ENCODE peak calls at places on chromosomes 12 and 14, in eight cellular contexts. F, G, N, X, E, R, D and S are unnamed samples. For H3K4me1, the result is how much of the 10 kb centered on the place peaks cover.

GRCh38 chr14:77195766-77196165 is 14.2 kb downstream of the TMEM63C start:
- DNase-seq in R (no peak), N (no peak), X (no peak), G (no peak), D (no peak), F (no peak), E (no peak), S (no peak)

GRCh38 chr12:52749827-52750226 is 27.3 kb downstream of the KRT76 start:
- DNase-seq in N (no peak), D (no peak), X (no peak), G (no peak), E (no peak), R (no peak), F (no peak), S (no peak)

GRCh38 chr14:63200767-63201166 is 3.5 kb upstream of the RHOJ start:
- DNase-seq in D (no peak), X (no peak), R (no peak), G (no peak), F (no peak), N (no peak), E (no peak), S (no peak)

GRCh38 chr14:68685419-68686211 is 107.3 kb downstream of the ZFP36L1 start:
- DNase-seq in N (peak), R (no peak), X (peak), G (no peak), F (no peak), E (peak), D (peak), S (no peak)

GRCh38 chr14:54652188-54652889 is 85.4 kb downstream of the SAMD4A start:
- DNase-seq in G (peak), X (peak), D (peak), F (peak), R (peak), E (peak), N (no peak), S (peak)

GRCh38 chr14:97638864-97639263 is 841.7 kb downstream of the VRK1 start:
- DNase-seq in D (no peak), G (no peak), R (no peak), E (no peak), X (no peak), F (no peak), N (no peak), S (no peak)

GRCh38 chr14:53226553-53226952 is 73.4 kb upstream of the DDHD1 start:
- DNase-seq in E (no peak), X (peak), G (no peak), N (no peak), D (no peak), R (no peak), F (peak), S (no peak)

GRCh38 chr12:31037028-31037427 is 36.6 kb upstream of the DDX11 start:
- DNase-seq in G (no peak), R (no peak), X (no peak), N (no peak), E (no peak), D (no peak), F (no peak), S (no peak)

GRCh38 chr12:56596815-56597214 is 33.3 kb downstream of the BAZ2A start:
- DNase-seq in N (no peak), D (no peak), G (no peak), X (no peak), R (no peak), E (no peak), F (no peak), S (no peak)

GRCh38 chr14:81336009-81336408 is 64.1 kb downstream of the STON2 start:
- DNase-seq in N (no peak), D (no peak), R (no peak), F (no peak), X (no peak), E (no peak), G (no peak), S (no peak)

GRCh38 chr14:58315606-58316005 is 17.3 kb downstream of the ARID4A start:
- DNase-seq in X (no peak), D (no peak), E (no peak), N (no peak), R (no peak), F (no peak), G (no peak), S (no peak)

GRCh38 chr14:69543341-69544249 is 31.1 kb downstream of the CCDC177 start:
- DNase-seq in E (peak), X (no peak), D (no peak), N (no peak), G (peak), R (no peak), F (no peak), S (peak)

GRCh38 chr12:130988261-130989175 is 34.8 kb downstream of the ADGRD1 start:
- DNase-seq in R (no peak), N (no peak), E (no peak), G (no peak), F (no peak), X (no peak), D (no peak), S (no peak)

GRCh38 chr12:108699955-108700563 is 31.3 kb downstream of the CORO1C start:
- DNase-seq in N (no peak), R (no peak), F (no peak), D (no peak), G (no peak), E (no peak), X (no peak), S (no peak)

GRCh38 chr12:2169964-2170363 is 117.2 kb downstream of the CACNA1C start:
- DNase-seq in N (no peak), E (no peak), G (no peak), R (no peak), F (no peak), X (no peak), D (no peak), S (no peak)

GRCh38 chr14:54782803-54783659 is 119.6 kb downstream of the GCH1 start:
- DNase-seq in R (no peak), X (no peak), N (no peak), E (no peak), D (peak), F (no peak), G (no peak), S (no peak)

GRCh38 chr12:97753332-97753731 is 290.7 kb downstream of the RMST start:
- DNase-seq in F (no peak), D (no peak), X (no peak), E (no peak), N (no peak), R (no peak), G (no peak), S (no peak)

GRCh38 chr14:90691627-90692026 is 124.6 kb downstream of the TTC7B start:
- DNase-seq in F (no peak), E (no peak), N (no peak), G (no peak), R (no peak), D (no peak), X (no peak), S (no peak)
- H3K4me1 ChIP-seq in F (under half), E (under half), N (under half), G (under half), R (under half), D (under half), X (under half), S (under half)

DNA sequence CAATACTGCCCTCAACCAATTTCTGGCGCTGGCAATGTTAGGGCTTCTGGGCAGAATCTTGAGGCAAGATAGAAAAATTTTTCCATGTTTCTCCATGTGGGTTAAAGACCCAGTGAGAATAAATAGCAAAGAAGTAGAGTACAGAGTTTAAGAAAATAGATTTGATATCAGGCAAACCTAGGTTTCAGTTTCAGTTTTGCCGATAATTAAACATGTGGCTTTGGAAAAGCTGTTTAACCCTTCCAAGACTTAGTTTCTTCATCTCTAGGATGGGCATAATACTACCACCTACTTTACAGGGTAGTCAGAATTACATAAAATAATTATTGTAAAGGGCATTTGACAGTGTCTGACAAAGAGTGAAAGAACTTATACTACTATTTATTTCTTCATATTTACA is 360.4 kb downstream of the PCNX1 start:
- DNase-seq in D (no peak), N (no peak), R (no peak), G (no peak), E (no peak), F (no peak), X (no peak), S (no peak)
- H3K4me3 ChIP-seq in D (no peak), N (peak), R (no peak), G (no peak), E (no peak), F (no peak), X (peak), S (no peak)

DNA sequence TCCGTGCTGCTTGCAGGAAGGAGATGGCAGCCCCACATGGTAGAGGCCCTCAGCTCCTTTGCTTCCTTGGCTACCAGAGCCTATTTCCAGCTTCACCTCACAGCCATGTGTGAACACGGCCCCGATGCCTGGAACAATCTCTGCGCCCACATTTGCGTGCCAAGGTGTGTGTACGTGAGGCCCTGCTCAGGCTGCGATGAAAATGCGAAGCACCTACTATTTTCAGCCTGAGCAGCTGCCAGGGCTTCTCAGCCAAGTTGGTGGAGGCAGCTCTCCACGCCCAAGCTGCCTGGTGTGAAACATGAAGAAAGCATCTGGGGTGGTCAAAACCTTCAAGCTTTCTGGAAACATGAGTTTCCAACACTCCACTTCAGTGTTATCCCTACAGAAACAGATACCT is 177.8 kb upstream of the EGLN3 start:
- DNase-seq in N (no peak), F (peak), X (peak), D (no peak), R (no peak), G (no peak), E (no peak), S (no peak)
- H3K27ac ChIP-seq in N (no peak), F (peak), X (peak), D (no peak), R (no peak), G (no peak), E (no peak), S (no peak)

GRCh38 chr14:104780513-104781030 is 15.0 kb downstream of the AKT1 start:
- DNase-seq in E (no peak), N (no peak), F (no peak), G (no peak), D (no peak), R (no peak), X (no peak), S (no peak)

GRCh38 chr14:104781271-104782077 is 14.1 kb downstream of the AKT1 start:
- DNase-seq in R (no peak), F (no peak), G (no peak), D (no peak), N (no peak), X (no peak), E (no peak), S (peak)

GRCh38 chr14:104777808-104778249 is 17.7 kb downstream of the AKT1 start:
- DNase-seq in X (no peak), D (no peak), F (no peak), N (no peak), E (no peak), G (no peak), R (no peak), S (no peak)

GRCh38 chr14:104778694-104779331 is 16.7 kb downstream of the AKT1 start:
- DNase-seq in D (no peak), R (no peak), X (no peak), E (no peak), N (no peak), G (no peak), F (no peak), S (no peak)

GRCh38 chr14:104779776-104780512 is 15.6 kb downstream of the AKT1 start:
- DNase-seq in G (no peak), R (no peak), E (no peak), N (no peak), F (no peak), D (no peak), X (no peak), S (no peak)
- H3K4me1 ChIP-seq in G (under half), R (under half), E (under half), N (under half), F (under half), D (under half), X (under half), S (under half)